ENCODE peak calls at places on chromosomes 2 and 18, in four cellular contexts. Y, U, P and G are unnamed samples.

GRCh38 chr2:179455824-179456223 is 191.2 kb upstream of the SESTD1 start:
- DNase-seq in P (no peak), Y (no peak), U (no peak), G (peak)

GRCh38 chr2:64457518-64457917 is 3.6 kb downstream of the LGALSL start:
- DNase-seq in U (no peak), P (no peak), Y (no peak), G (no peak)

GRCh38 chr2:52695731-52696130 is 1071.9 kb upstream of the CHAC2 start:
- DNase-seq in Y (no peak), P (no peak), U (no peak), G (no peak)

GRCh38 chr2:216659301-216659700 is 26.1 kb downstream of the IGFBP2 start:
- DNase-seq in P (no peak), Y (no peak), U (no peak), G (no peak)

GRCh38 chr2:68776124-68776523 is 41.5 kb downstream of the ARHGAP25 start:
- DNase-seq in P (no peak), U (peak), Y (no peak), G (no peak)

GRCh38 chr2:102619414-102620319 is at the start of gene SLC9A2:
- DNase-seq in Y (peak), P (no peak), U (no peak), G (no peak)

GRCh38 chr2:106534471-106534870 is 47.3 kb downstream of the CD8B2 start:
- DNase-seq in P (no peak), U (no peak), Y (no peak), G (no peak)

GRCh38 chr18:50469380-50469781 is 90.5 kb upstream of the MAPK4 start:
- DNase-seq in U (no peak), Y (no peak), P (no peak), G (no peak)

GRCh38 chr2:9696731-9697130 is 65.9 kb upstream of the YWHAQ start:
- DNase-seq in Y (no peak), P (no peak), U (no peak), G (no peak)

GRCh38 chr2:20164061-20164733 is 60.7 kb downstream of the SDC1 start:
- DNase-seq in Y (no peak), U (no peak), P (no peak), G (no peak)

GRCh38 chr2:239328306-239329191 is 72.3 kb downstream of the HDAC4 start:
- DNase-seq in Y (no peak), U (peak), P (no peak), G (no peak)
- TF ChIP-seq CREM in Y (no peak), U (no peak), P (no peak), G (no peak)

DNA sequence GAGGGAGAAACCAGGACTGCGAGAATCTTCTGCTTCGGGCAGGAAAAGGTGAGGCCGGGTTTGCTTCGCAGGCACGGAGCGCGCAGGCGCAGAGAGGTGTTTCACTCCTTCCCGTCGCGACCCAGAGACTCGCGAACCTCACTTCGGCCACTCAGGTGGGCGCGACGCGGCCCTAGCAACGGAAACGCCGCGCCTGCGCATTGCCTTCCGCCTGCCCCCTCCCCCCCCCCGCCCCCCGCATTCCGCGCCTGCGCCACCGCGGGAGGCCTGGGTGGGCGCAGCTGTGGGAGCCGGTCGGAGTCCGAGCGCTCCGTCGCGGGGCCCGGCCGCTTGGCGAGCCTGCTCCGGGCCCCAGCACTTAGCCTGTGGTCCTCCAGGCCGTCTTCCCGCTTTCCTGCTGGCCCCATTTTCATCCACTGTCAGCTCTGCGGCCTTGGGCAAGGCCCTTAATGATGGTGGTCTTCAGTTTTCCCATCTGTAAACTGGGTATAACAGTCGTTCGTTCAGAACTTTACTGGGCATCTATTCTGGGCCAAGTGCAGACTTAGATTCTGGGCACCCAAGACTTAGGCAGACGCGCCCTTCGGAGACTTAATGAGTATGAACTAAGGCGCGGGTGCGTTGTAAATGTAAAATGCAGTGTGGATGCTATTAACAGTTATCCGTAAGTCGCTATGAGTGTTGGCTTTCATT is 62.1 kb upstream of the ACKR3 start:
- DNase-seq in Y (peak), P (no peak), U (no peak), G (no peak)
- TF ChIP-seq CREM in Y (no peak), P (no peak), U (no peak), G (no peak)

GRCh38 chr2:207226243-207226642 is 60.5 kb upstream of the KLF7 start:
- DNase-seq in Y (no peak), U (no peak), P (no peak), G (no peak)
- TF ChIP-seq CREM in Y (no peak), U (no peak), P (no peak), G (no peak)

GRCh38 chr18:58247363-58247834 is 203.4 kb downstream of the NEDD4L start:
- DNase-seq in Y (peak), P (no peak), U (no peak), G (no peak)
- TF ChIP-seq CREM in Y (no peak), P (no peak), U (no peak), G (no peak)

GRCh38 chr2:84534225-84534624 is 17.9 kb downstream of the DNAH6 start:
- DNase-seq in U (no peak), Y (no peak), P (no peak), G (no peak)
- TF ChIP-seq CREM in U (no peak), Y (no peak), P (no peak), G (no peak)

DNA sequence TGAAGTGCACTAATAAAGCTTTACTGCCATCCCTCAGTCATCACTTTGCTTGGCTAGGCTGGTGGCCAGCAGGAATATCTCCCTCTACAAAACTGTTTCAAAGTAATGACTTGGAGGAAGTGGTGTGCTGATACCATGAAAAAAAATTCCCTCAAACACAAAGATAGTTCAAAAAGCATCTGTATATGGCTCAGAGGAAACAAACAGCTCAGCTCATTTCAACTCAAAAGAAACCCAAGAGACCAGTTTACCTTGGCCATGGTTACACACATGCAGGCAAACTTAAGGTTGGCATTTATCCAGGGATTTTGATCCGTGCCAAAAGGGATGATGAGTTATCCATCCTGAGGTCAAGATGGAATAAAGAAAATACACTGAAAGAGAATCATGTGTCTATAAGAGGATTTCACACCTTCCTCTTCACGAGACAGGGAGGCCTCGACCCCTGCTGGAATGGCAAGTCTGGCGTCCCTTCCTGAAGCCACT is 18.4 kb upstream of the WIPF1 start:
- DNase-seq in U (no peak), Y (no peak), P (no peak), G (no peak)
- TF ChIP-seq CREM in U (no peak), Y (no peak), P (no peak), G (no peak)

DNA sequence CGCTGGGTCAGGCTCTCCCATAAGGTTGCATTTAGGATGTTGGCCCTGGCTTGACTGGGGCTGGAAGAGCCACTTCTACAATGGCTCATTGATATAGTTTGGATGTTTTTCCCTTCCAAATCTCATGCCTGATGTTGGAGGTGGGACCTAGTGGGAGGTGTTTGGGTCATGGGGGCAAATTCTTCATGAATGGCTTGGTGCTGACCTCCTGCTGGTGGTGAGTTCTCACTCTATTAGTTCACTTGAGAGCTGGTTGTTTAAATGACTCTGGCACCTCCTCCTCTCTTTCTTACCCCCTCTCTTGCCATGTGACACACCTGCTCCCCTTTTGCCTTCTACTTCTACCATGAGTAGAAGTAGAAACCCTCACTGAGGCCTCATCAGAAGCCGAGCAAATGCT is 20.5 kb downstream of the ACOXL start:
- DNase-seq in P (no peak), Y (no peak), U (no peak), G (no peak)
- TF ChIP-seq CREM in P (no peak), Y (no peak), U (no peak), G (no peak)